ENCODE peak calls at places on chromosomes 4 and X, in seven cellular contexts. N, L, I, V, O, A and F are unnamed samples.

GRCh38 chrX:100410083-100410590 is at the start of gene PCDH19:
- DNase-seq in N (no peak), L (peak; percentile 52), I (no peak), V (peak; percentile 45), O (peak; percentile 78), A (peak; percentile 89), F (peak; percentile 60)

GRCh38 chr4:146640021-146640425 is 1.3 kb downstream of the POU4F2 start:
- DNase-seq in N (no peak), L (no peak), I (no peak), V (no peak), O (no peak), A (no peak), F (no peak)

GRCh38 chr4:136651278-136651667 is 881.0 kb downstream of the PCDH18 start:
- DNase-seq in N (no peak), L (no peak), I (no peak), V (no peak), O (no peak), A (no peak), F (no peak)

GRCh38 chr4:169663402-169663801 is 43.0 kb downstream of the CLCN3 start:
- DNase-seq in N (no peak), L (no peak), I (no peak), V (no peak), O (no peak), A (no peak), F (no peak)

GRCh38 chr4:154467886-154468285 is 23.7 kb downstream of the DCHS2 start:
- DNase-seq in N (no peak), L (no peak), I (no peak), V (no peak), O (no peak), A (no peak), F (no peak)

GRCh38 chr4:74426101-74426500 is 18.8 kb upstream of the AREG start:
- DNase-seq in N (no peak), L (no peak), I (no peak), V (no peak), O (no peak), A (no peak), F (no peak)

GRCh38 chr4:150381026-150381425 is 200.9 kb upstream of the MAB21L2 start:
- DNase-seq in N (no peak), L (no peak), I (no peak), V (no peak), O (no peak), A (no peak), F (no peak)

GRCh38 chr4:111540661-111541060 is 604.6 kb upstream of the FAM241A start:
- DNase-seq in N (no peak), L (no peak), I (no peak), V (no peak), O (no peak), A (no peak), F (no peak)

GRCh38 chrX:41209853-41210252 is 124.1 kb upstream of the DDX3X start:
- DNase-seq in N (no peak), L (no peak), I (no peak), V (no peak), O (no peak), A (no peak), F (no peak)

GRCh38 chrX:47030339-47030738 is 47.9 kb upstream of the RGN start:
- DNase-seq in N (no peak), L (no peak), I (no peak), V (no peak), O (peak; percentile 58), A (peak; percentile 73), F (no peak)

GRCh38 chr4:46016306-46016705 is 107.5 kb downstream of the GABRG1 start:
- DNase-seq in N (no peak), L (no peak), I (no peak), V (no peak), O (peak; percentile 0), A (peak; percentile 47), F (no peak)

GRCh38 chr4:88446124-88446523 is 10.8 kb upstream of the HERC5 start:
- DNase-seq in N (no peak), L (no peak), I (no peak), V (no peak), O (no peak), A (no peak), F (no peak)

GRCh38 chr4:52111995-52112394 is 60.9 kb downstream of the SPATA18 start:
- DNase-seq in N (no peak), L (no peak), I (no peak), V (no peak), O (no peak), A (no peak), F (no peak)

GRCh38 chrX:140664939-140665338 is 44.6 kb upstream of the LINC00632 start:
- DNase-seq in N (no peak), L (no peak), I (no peak), V (no peak), O (peak; percentile 11), A (peak; percentile 10), F (no peak)

GRCh38 chr4:87973283-87974169 is 2.0 kb upstream of the SPP1 start:
- DNase-seq in N (peak; percentile 47), L (no peak), I (peak; percentile 51), V (peak; percentile 30), O (peak; percentile 96), A (peak; percentile 69), F (no peak)

GRCh38 chrX:40090050-40090804 is 7.5 kb downstream of the BCOR start:
- DNase-seq in N (no peak), L (peak; percentile 54), I (no peak), V (peak; percentile 35), O (peak; percentile 74), A (no peak), F (peak; percentile 62)

GRCh38 chr4:90419124-90419711 is 292.0 kb downstream of the CCSER1 start:
- DNase-seq in N (no peak), L (no peak), I (no peak), V (no peak), O (peak; percentile 69), A (peak; percentile 15), F (no peak)

GRCh38 chr4:185500576-185500975 is 29.0 kb upstream of the CCDC110 start:
- DNase-seq in N (no peak), L (no peak), I (no peak), V (no peak), O (no peak), A (no peak), F (no peak)

GRCh38 chr4:185504098-185505047 is 30.9 kb downstream of the PDLIM3 start:
- DNase-seq in N (no peak), L (peak; percentile 43), I (peak; percentile 74), V (peak; percentile 83), O (no peak), A (no peak), F (peak; percentile 91)

GRCh38 chr4:185508162-185508561 is 27.1 kb downstream of the PDLIM3 start:
- DNase-seq in N (no peak), L (no peak), I (no peak), V (no peak), O (no peak), A (no peak), F (no peak)

GRCh38 chr4:185510803-185511202 is 24.5 kb downstream of the PDLIM3 start:
- DNase-seq in N (no peak), L (no peak), I (no peak), V (no peak), O (peak; percentile 7), A (no peak), F (no peak)

DNA sequence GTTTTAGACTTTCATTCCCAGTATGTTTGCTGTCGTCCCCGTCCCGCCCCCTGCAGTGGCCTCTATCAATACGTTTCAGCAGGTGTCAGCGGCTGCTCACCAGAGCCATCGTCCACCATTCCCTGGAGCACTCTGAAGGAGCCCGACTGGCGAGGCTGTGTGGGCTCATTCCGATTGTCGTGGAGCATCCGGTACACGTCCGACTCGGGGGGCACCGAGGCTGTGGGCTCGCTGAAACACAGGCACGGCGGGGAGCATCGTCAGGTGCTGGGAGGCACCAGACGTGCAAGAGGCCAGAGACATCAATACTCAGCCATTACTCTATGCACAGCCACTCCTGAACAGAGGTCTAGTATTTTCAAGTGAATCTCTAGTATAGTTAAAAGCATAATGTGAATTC is 28.9 kb downstream of the PDLIM3 start:
- DNase-seq in N (no peak), L (no peak), I (no peak), V (no peak), O (no peak), A (no peak), F (no peak)
- H3K27ac ChIP-seq in N (no peak overlapping the region), L (no peak overlapping the region), I (peak overlapping the region; percentile 78), V (no peak overlapping the region), O (no peak overlapping the region), A (no peak overlapping the region), F (no peak overlapping the region)

GRCh38 chr4:5852806-5853205 is 40.1 kb downstream of the CRMP1 start:
- DNase-seq in N (no peak), L (no peak), I (no peak), V (no peak), O (no peak), A (no peak), F (no peak)

GRCh38 chr4:5857199-5857598 is 35.7 kb downstream of the CRMP1 start:
- DNase-seq in N (no peak), L (no peak), I (no peak), V (no peak), O (no peak), A (no peak), F (no peak)

GRCh38 chr4:5863461-5864113 is 29.3 kb downstream of the CRMP1 start:
- DNase-seq in N (no peak), L (no peak), I (no peak), V (no peak), O (peak; percentile 4), A (no peak), F (no peak)

GRCh38 chr4:5858020-5858769 is 34.7 kb downstream of the CRMP1 start:
- DNase-seq in N (no peak), L (no peak), I (no peak), V (no peak), O (peak; percentile 16), A (no peak), F (no peak)
- H3K36me3 ChIP-seq in N (no peaks in the 10 kb centered on the region), L (no peaks in the 10 kb centered on the region), I (no peaks in the 10 kb centered on the region), V (no peaks in the 10 kb centered on the region), O (peaks cover 11% of the 10 kb centered on the region), A (no peaks in the 10 kb centered on the region), F (no peaks in the 10 kb centered on the region)

GRCh38 chr4:48268956-48269860 is at the start of gene TEC:
- DNase-seq in N (peak; percentile 55), L (peak; percentile 68), I (peak; percentile 49), V (peak; percentile 45), O (peak; percentile 84), A (peak; percentile 60), F (peak; percentile 84)
- H3K27ac ChIP-seq in N (peak within 1 kb of the TSS; percentile 65), L (peak within 1 kb of the TSS; percentile 85), I (peak within 1 kb of the TSS; percentile 82), V (peak within 1 kb of the TSS; percentile 82), O (no peak within 1 kb of the TSS), A (peak within 1 kb of the TSS; percentile 68), F (no peak within 1 kb of the TSS)

DNA sequence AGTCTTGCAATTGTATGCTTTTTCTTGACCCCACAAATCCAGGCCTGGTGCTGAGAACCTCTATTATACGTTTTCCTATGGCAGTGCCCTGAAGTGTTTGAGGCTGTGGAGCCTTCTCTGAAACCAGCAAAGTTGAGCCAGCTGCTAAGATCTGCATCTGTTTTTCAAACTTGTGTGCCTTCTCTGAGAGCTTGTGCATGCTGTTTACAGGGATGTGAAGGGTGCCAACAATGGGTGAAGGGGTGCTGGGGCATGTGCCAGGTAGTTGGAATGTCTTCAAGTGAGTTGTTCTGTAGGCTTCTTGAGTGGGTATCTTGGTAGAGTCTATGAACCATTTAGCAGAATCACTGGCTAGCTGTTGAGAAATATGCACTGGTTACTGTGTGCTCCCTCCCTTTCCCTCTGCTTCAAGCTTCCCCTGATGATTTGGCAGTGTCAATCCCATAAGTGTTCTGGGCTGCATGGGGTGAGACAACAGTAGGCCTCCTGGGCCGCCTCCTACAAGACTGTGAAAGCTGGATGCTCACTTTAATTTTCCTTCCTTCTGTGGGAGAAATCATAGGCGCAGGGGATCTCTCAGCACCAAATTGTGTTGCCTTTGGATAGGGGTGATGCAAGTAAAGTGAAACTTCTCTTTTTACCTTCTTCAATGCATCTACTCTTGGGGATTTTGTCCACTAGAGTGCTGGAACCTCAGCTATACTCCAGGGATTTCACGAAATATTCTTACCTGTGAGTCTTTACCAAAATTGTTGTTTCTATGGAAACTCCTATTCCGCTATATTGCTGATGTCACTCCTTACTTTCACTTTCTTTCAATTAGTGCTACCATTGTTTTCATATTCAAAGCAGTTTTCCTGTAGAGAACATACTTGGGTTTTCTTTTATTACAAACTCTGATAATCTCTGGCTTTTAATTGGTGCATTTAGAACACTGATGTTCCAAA is 30.0 kb downstream of the ITM2A start:
- DNase-seq in N (no peak), L (no peak), I (no peak), V (no peak), O (peak; percentile 0), A (no peak), F (no peak)
- H3K36me3 ChIP-seq in N (no peaks in the 10 kb centered on the region), L (no peaks in the 10 kb centered on the region), I (no peaks in the 10 kb centered on the region), V (no peaks in the 10 kb centered on the region), O (no peaks in the 10 kb centered on the region), A (no peaks in the 10 kb centered on the region), F (no peaks in the 10 kb centered on the region)